ENCODE peak calls at places on chromosomes 16 and 17, in six cellular contexts. One of them, this sample, is unnamed.

GRCh38 chr17:48187867-48188608 is 80.5 kb downstream of the SNX11 start:
- DNase-seq in psoas muscle: no peak
- DNase-seq in mesendoderm: no peak
- DNase-seq in AG04449: no peak
- DNase-seq in GM06990: no peak
- DNase-seq in prostate gland: no peak
- DNase-seq in this sample: no peak

GRCh38 chr16:61791465-61791864 is 244.8 kb downstream of the CDH8 start:
- DNase-seq in psoas muscle: no peak
- DNase-seq in mesendoderm: no peak
- DNase-seq in AG04449: no peak
- DNase-seq in GM06990: no peak
- DNase-seq in prostate gland: no peak
- DNase-seq in this sample: no peak

GRCh38 chr17:58210922-58211321 is 8.1 kb downstream of the MKS1 start:
- DNase-seq in psoas muscle: no peak
- DNase-seq in mesendoderm: peak; percentile 38
- DNase-seq in AG04449: no peak
- DNase-seq in GM06990: no peak
- DNase-seq in prostate gland: no peak
- DNase-seq in this sample: no peak

GRCh38 chr17:69166957-69167356 is 25.3 kb upstream of the ABCA6 start:
- DNase-seq in psoas muscle: no peak
- DNase-seq in mesendoderm: no peak
- DNase-seq in AG04449: no peak
- DNase-seq in GM06990: no peak
- DNase-seq in prostate gland: no peak
- DNase-seq in this sample: no peak

GRCh38 chr16:57071840-57072541 is 20.4 kb upstream of the CPNE2 start:
- DNase-seq in psoas muscle: no peak
- DNase-seq in mesendoderm: no peak
- DNase-seq in AG04449: no peak
- DNase-seq in GM06990: no peak
- DNase-seq in prostate gland: no peak
- DNase-seq in this sample: no peak

GRCh38 chr17:55265434-55266021 is 768 bp downstream of the HLF start:
- DNase-seq in psoas muscle: peak; percentile 27
- DNase-seq in mesendoderm: no peak
- DNase-seq in AG04449: no peak
- DNase-seq in GM06990: peak; percentile 10
- DNase-seq in prostate gland: no peak
- DNase-seq in this sample: no peak

GRCh38 chr17:78826836-78827509 is 13.6 kb downstream of the USP36 start:
- DNase-seq in psoas muscle: no peak
- DNase-seq in mesendoderm: no peak
- DNase-seq in AG04449: no peak
- DNase-seq in GM06990: no peak
- DNase-seq in prostate gland: no peak
- DNase-seq in this sample: no peak

GRCh38 chr16:2953706-2954105 is 10.4 kb upstream of the KREMEN2 start:
- DNase-seq in psoas muscle: no peak
- DNase-seq in mesendoderm: no peak
- DNase-seq in AG04449: no peak
- DNase-seq in GM06990: peak; percentile 66
- DNase-seq in prostate gland: no peak
- DNase-seq in this sample: no peak

GRCh38 chr17:76248013-76248782 is 7.9 kb upstream of the RNF157 start:
- DNase-seq in psoas muscle: no peak
- DNase-seq in mesendoderm: no peak
- DNase-seq in AG04449: no peak
- DNase-seq in GM06990: no peak
- DNase-seq in prostate gland: no peak
- DNase-seq in this sample: no peak

GRCh38 chr17:43582426-43582825 is 36.3 kb upstream of the ETV4 start:
- DNase-seq in psoas muscle: no peak
- DNase-seq in mesendoderm: no peak
- DNase-seq in AG04449: no peak
- DNase-seq in GM06990: no peak
- DNase-seq in prostate gland: no peak
- DNase-seq in this sample: no peak

GRCh38 chr17:66427134-66427533 is 124.7 kb downstream of the PRKCA start:
- DNase-seq in psoas muscle: no peak
- DNase-seq in mesendoderm: no peak
- DNase-seq in AG04449: no peak
- DNase-seq in GM06990: no peak
- DNase-seq in prostate gland: no peak
- DNase-seq in this sample: no peak

GRCh38 chr17:77165577-77165976 is 24.8 kb downstream of the SEC14L1 start:
- DNase-seq in psoas muscle: no peak
- DNase-seq in mesendoderm: no peak
- DNase-seq in AG04449: no peak
- DNase-seq in GM06990: no peak
- DNase-seq in prostate gland: no peak
- DNase-seq in this sample: no peak

GRCh38 chr16:85894266-85894665 is 4.7 kb upstream of the IRF8 start:
- DNase-seq in psoas muscle: no peak
- DNase-seq in mesendoderm: peak; percentile 66
- DNase-seq in AG04449: no peak
- DNase-seq in GM06990: no peak
- DNase-seq in prostate gland: no peak
- DNase-seq in this sample: no peak

GRCh38 chr16:47644166-47644565 is 183.0 kb downstream of the PHKB start:
- DNase-seq in psoas muscle: no peak
- DNase-seq in mesendoderm: no peak
- DNase-seq in AG04449: peak; percentile 78
- DNase-seq in GM06990: no peak
- DNase-seq in prostate gland: no peak
- DNase-seq in this sample: no peak

GRCh38 chr17:77444653-77445029 is 303.9 kb downstream of the SEC14L1 start:
- DNase-seq in psoas muscle: no peak
- DNase-seq in mesendoderm: no peak
- DNase-seq in AG04449: no peak
- DNase-seq in GM06990: peak; percentile 54
- DNase-seq in prostate gland: no peak
- DNase-seq in this sample: no peak

GRCh38 chr17:2398655-2399571 is 1.9 kb downstream of the MNT start:
- DNase-seq in psoas muscle: peak; percentile 66
- DNase-seq in mesendoderm: peak; percentile 89
- DNase-seq in AG04449: no peak
- DNase-seq in GM06990: peak; percentile 56
- DNase-seq in prostate gland: peak; percentile 61
- DNase-seq in this sample: peak; percentile 49

GRCh38 chr17:2398188-2398587 is 2.7 kb downstream of the MNT start:
- DNase-seq in psoas muscle: no peak
- DNase-seq in mesendoderm: no peak
- DNase-seq in AG04449: no peak
- DNase-seq in GM06990: no peak
- DNase-seq in prostate gland: no peak
- DNase-seq in this sample: no peak

GRCh38 chr17:2396192-2396567 is 4.7 kb downstream of the MNT start:
- DNase-seq in psoas muscle: no peak
- DNase-seq in mesendoderm: peak; percentile 22
- DNase-seq in AG04449: no peak
- DNase-seq in GM06990: no peak
- DNase-seq in prostate gland: no peak
- DNase-seq in this sample: no peak

GRCh38 chr17:2396568-2397246 is 4.2 kb downstream of the MNT start:
- DNase-seq in psoas muscle: peak; percentile 91
- DNase-seq in mesendoderm: peak; percentile 95
- DNase-seq in AG04449: peak; percentile 94
- DNase-seq in GM06990: peak; percentile 80
- DNase-seq in prostate gland: peak; percentile 93
- DNase-seq in this sample: peak; percentile 91

GRCh38 chr17:2397247-2398171 is 3.4 kb downstream of the MNT start:
- DNase-seq in psoas muscle: no peak
- DNase-seq in mesendoderm: no peak
- DNase-seq in AG04449: no peak
- DNase-seq in GM06990: no peak
- DNase-seq in prostate gland: no peak
- DNase-seq in this sample: no peak
- H3K4me3 ChIP-seq in psoas muscle: peak overlapping the region; percentile 98
- H3K4me3 ChIP-seq in mesendoderm: no peak overlapping the region
- H3K4me3 ChIP-seq in AG04449: peak overlapping the region; percentile 69
- H3K4me3 ChIP-seq in GM06990: peak overlapping the region; percentile 60
- H3K4me3 ChIP-seq in prostate gland: no peak overlapping the region
- H3K4me3 ChIP-seq in this sample: peak overlapping the region; percentile 46

DNA sequence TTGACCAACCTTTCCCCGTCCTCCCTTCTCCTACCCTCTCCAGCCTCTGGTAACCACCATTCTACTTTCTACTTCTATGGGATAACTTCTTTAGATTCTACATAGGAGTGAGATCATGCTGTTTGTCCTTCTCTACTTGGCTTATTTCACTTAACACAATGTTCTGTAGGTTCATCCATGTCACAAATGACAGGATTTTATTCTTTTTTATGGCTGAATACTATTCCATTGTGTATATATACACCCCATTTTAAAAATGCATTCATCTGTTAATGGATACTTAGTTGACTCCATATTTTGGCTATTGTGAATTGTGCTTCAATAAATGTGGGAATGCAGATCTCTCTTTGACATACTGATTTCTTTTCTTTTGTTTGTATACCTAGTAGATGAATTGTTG is 115.0 kb downstream of the RAB11FIP4 start:
- DNase-seq in psoas muscle: no peak
- DNase-seq in mesendoderm: no peak
- DNase-seq in AG04449: no peak
- DNase-seq in GM06990: no peak
- DNase-seq in prostate gland: no peak
- DNase-seq in this sample: no peak
- H3K4me3 ChIP-seq in psoas muscle: no peak overlapping the region
- H3K4me3 ChIP-seq in mesendoderm: no peak overlapping the region
- H3K4me3 ChIP-seq in AG04449: no peak overlapping the region
- H3K4me3 ChIP-seq in GM06990: no peak overlapping the region
- H3K4me3 ChIP-seq in prostate gland: no peak overlapping the region
- H3K4me3 ChIP-seq in this sample: no peak overlapping the region

GRCh38 chr16:11112723-11113348 is 143.2 kb downstream of the SOCS1 start:
- DNase-seq in psoas muscle: no peak
- DNase-seq in mesendoderm: no peak
- DNase-seq in AG04449: no peak
- DNase-seq in GM06990: no peak
- DNase-seq in prostate gland: peak; percentile 21
- DNase-seq in this sample: no peak
- H3K4me3 ChIP-seq in psoas muscle: no peak overlapping the region
- H3K4me3 ChIP-seq in mesendoderm: no peak overlapping the region
- H3K4me3 ChIP-seq in AG04449: no peak overlapping the region
- H3K4me3 ChIP-seq in GM06990: no peak overlapping the region
- H3K4me3 ChIP-seq in prostate gland: no peak overlapping the region
- H3K4me3 ChIP-seq in this sample: no peak overlapping the region

GRCh38 chr16:28318042-28318597 is 25.8 kb downstream of the SBK1 start:
- DNase-seq in psoas muscle: no peak
- DNase-seq in mesendoderm: no peak
- DNase-seq in AG04449: no peak
- DNase-seq in GM06990: no peak
- DNase-seq in prostate gland: no peak
- DNase-seq in this sample: no peak
- H3K4me3 ChIP-seq in psoas muscle: no peak overlapping the region
- H3K4me3 ChIP-seq in mesendoderm: no peak overlapping the region
- H3K4me3 ChIP-seq in AG04449: no peak overlapping the region
- H3K4me3 ChIP-seq in GM06990: no peak overlapping the region
- H3K4me3 ChIP-seq in prostate gland: no peak overlapping the region
- H3K4me3 ChIP-seq in this sample: no peak overlapping the region

DNA sequence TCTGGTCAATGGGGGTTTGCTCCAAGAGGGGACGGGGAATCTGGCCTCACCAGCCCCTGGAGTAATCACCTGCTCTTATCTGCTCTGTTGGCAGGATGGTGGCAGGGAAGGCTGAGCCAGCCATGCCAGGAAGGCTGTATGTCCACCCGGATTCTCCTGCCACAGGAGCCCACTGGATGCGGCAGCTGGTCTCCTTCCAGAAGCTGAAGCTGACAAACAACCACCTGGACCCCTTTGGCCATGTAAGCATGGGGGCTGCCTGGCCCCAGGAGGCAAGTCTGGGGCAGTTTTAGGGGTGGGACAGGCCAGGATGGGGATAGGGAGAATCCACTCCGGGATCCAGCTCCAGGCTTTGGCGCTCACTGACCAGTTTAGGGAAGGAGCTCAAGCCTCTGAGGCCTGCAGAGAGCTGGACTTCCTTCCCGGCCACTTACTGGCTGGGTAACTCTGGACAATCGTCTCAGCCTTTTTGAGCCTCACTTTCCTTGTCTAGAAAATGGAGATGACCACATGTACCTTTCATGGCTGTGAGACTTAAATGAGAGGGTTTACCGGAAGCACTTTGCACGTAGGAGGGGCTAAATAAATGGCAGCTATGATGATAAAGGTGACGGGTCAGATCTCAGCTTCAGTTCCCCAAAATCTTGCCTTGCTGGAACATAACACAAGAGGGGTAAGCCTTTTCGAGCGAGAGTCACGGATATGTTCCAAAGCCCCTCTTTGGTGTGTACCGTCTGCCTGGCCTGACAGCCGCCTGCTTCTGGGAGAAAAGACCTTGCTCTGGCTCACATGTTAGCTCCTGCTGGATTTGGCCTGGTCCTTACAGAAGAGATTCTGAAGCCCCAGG is 15.4 kb downstream of the TBX4 start:
- DNase-seq in psoas muscle: no peak
- DNase-seq in mesendoderm: peak; percentile 78
- DNase-seq in AG04449: no peak
- DNase-seq in GM06990: no peak
- DNase-seq in prostate gland: no peak
- DNase-seq in this sample: no peak
- H3K4me3 ChIP-seq in psoas muscle: no peak overlapping the region
- H3K4me3 ChIP-seq in mesendoderm: no peak overlapping the region
- H3K4me3 ChIP-seq in AG04449: no peak overlapping the region
- H3K4me3 ChIP-seq in GM06990: no peak overlapping the region
- H3K4me3 ChIP-seq in prostate gland: no peak overlapping the region
- H3K4me3 ChIP-seq in this sample: no peak overlapping the region

GRCh38 chr16:74029122-74029805 is 267.4 kb upstream of the PSMD7 start:
- DNase-seq in psoas muscle: no peak
- DNase-seq in mesendoderm: no peak
- DNase-seq in AG04449: no peak
- DNase-seq in GM06990: no peak
- DNase-seq in prostate gland: no peak
- DNase-seq in this sample: no peak
- H3K4me3 ChIP-seq in psoas muscle: no peak overlapping the region
- H3K4me3 ChIP-seq in mesendoderm: no peak overlapping the region
- H3K4me3 ChIP-seq in AG04449: no peak overlapping the region
- H3K4me3 ChIP-seq in GM06990: no peak overlapping the region
- H3K4me3 ChIP-seq in prostate gland: no peak overlapping the region
- H3K4me3 ChIP-seq in this sample: no peak overlapping the region